ENCODE peak calls at places on chromosomes 2 and 18, in six cellular contexts. One of them, this sample, is unnamed.

GRCh38 chr2:17252258-17252657 is 266.0 kb downstream of the RAD51AP2 start:
- DNase-seq in CD4-positive, alpha-beta T cell: no peak
- DNase-seq in adrenal gland: no peak
- DNase-seq in prostate gland: no peak
- DNase-seq in HepG2: no peak
- DNase-seq in tibial nerve: no peak
- DNase-seq in this sample: no peak

GRCh38 chr2:75896779-75897366 is 186.2 kb upstream of the GCFC2 start:
- DNase-seq in CD4-positive, alpha-beta T cell: no peak
- DNase-seq in adrenal gland: no peak
- DNase-seq in prostate gland: no peak
- DNase-seq in HepG2: peak; percentile 60
- DNase-seq in tibial nerve: no peak
- DNase-seq in this sample: no peak

GRCh38 chr2:140117371-140117770 is 1337.2 kb upstream of the NXPH2 start:
- DNase-seq in CD4-positive, alpha-beta T cell: no peak
- DNase-seq in adrenal gland: no peak
- DNase-seq in prostate gland: no peak
- DNase-seq in HepG2: no peak
- DNase-seq in tibial nerve: no peak
- DNase-seq in this sample: no peak

GRCh38 chr2:66596229-66596628 is 161.3 kb downstream of the MEIS1 start:
- DNase-seq in CD4-positive, alpha-beta T cell: no peak
- DNase-seq in adrenal gland: no peak
- DNase-seq in prostate gland: no peak
- DNase-seq in HepG2: no peak
- DNase-seq in tibial nerve: no peak
- DNase-seq in this sample: no peak

GRCh38 chr2:43407826-43408783 is 181.7 kb upstream of the ZFP36L2 start:
- DNase-seq in CD4-positive, alpha-beta T cell: no peak
- DNase-seq in adrenal gland: no peak
- DNase-seq in prostate gland: no peak
- DNase-seq in HepG2: no peak
- DNase-seq in tibial nerve: no peak
- DNase-seq in this sample: no peak

GRCh38 chr2:173822889-173823485 is 142.2 kb downstream of the SP3 start:
- DNase-seq in CD4-positive, alpha-beta T cell: no peak
- DNase-seq in adrenal gland: no peak
- DNase-seq in prostate gland: no peak
- DNase-seq in HepG2: no peak
- DNase-seq in tibial nerve: no peak
- DNase-seq in this sample: no peak

GRCh38 chr2:109305494-109306187 is 176.6 kb downstream of the SH3RF3 start:
- DNase-seq in CD4-positive, alpha-beta T cell: no peak
- DNase-seq in adrenal gland: no peak
- DNase-seq in prostate gland: no peak
- DNase-seq in HepG2: no peak
- DNase-seq in tibial nerve: no peak
- DNase-seq in this sample: no peak

GRCh38 chr2:63983986-63984605 is 35.1 kb downstream of the VPS54 start:
- DNase-seq in CD4-positive, alpha-beta T cell: no peak
- DNase-seq in adrenal gland: no peak
- DNase-seq in prostate gland: no peak
- DNase-seq in HepG2: peak; percentile 98
- DNase-seq in tibial nerve: no peak
- DNase-seq in this sample: no peak

GRCh38 chr18:57352761-57353136 is 392 bp downstream of the ST8SIA3 start:
- DNase-seq in CD4-positive, alpha-beta T cell: no peak
- DNase-seq in adrenal gland: no peak
- DNase-seq in prostate gland: no peak
- DNase-seq in HepG2: no peak
- DNase-seq in tibial nerve: no peak
- DNase-seq in this sample: no peak

GRCh38 chr2:206823178-206823577 is 57.8 kb downstream of the FASTKD2 start:
- DNase-seq in CD4-positive, alpha-beta T cell: no peak
- DNase-seq in adrenal gland: no peak
- DNase-seq in prostate gland: peak; percentile 8
- DNase-seq in HepG2: no peak
- DNase-seq in tibial nerve: peak; percentile 77
- DNase-seq in this sample: no peak

GRCh38 chr18:58661423-58661822 is 9.8 kb upstream of the MALT1 start:
- DNase-seq in CD4-positive, alpha-beta T cell: no peak
- DNase-seq in adrenal gland: no peak
- DNase-seq in prostate gland: no peak
- DNase-seq in HepG2: no peak
- DNase-seq in tibial nerve: no peak
- DNase-seq in this sample: no peak
- TF ChIP-seq CTCF in CD4-positive, alpha-beta T cell: no peak
- TF ChIP-seq CTCF in adrenal gland: no peak
- TF ChIP-seq CTCF in prostate gland: no peak
- TF ChIP-seq CTCF in HepG2: peak; percentile 47
- TF ChIP-seq CTCF in tibial nerve: no peak
- TF ChIP-seq CTCF in this sample: no peak

GRCh38 chr2:10347559-10347941 is 44.8 kb downstream of the HPCAL1 start:
- DNase-seq in CD4-positive, alpha-beta T cell: no peak
- DNase-seq in adrenal gland: no peak
- DNase-seq in prostate gland: no peak
- DNase-seq in HepG2: no peak
- DNase-seq in tibial nerve: no peak
- DNase-seq in this sample: no peak

GRCh38 chr2:10344105-10345066 is 41.7 kb downstream of the HPCAL1 start:
- DNase-seq in CD4-positive, alpha-beta T cell: no peak
- DNase-seq in adrenal gland: no peak
- DNase-seq in prostate gland: no peak
- DNase-seq in HepG2: no peak
- DNase-seq in tibial nerve: no peak
- DNase-seq in this sample: no peak

GRCh38 chr2:10345126-10345525 is 42.4 kb downstream of the HPCAL1 start:
- DNase-seq in CD4-positive, alpha-beta T cell: no peak
- DNase-seq in adrenal gland: no peak
- DNase-seq in prostate gland: no peak
- DNase-seq in HepG2: no peak
- DNase-seq in tibial nerve: no peak
- DNase-seq in this sample: no peak

GRCh38 chr2:10345813-10346212 is 43.1 kb downstream of the HPCAL1 start:
- DNase-seq in CD4-positive, alpha-beta T cell: no peak
- DNase-seq in adrenal gland: no peak
- DNase-seq in prostate gland: no peak
- DNase-seq in HepG2: no peak
- DNase-seq in tibial nerve: no peak
- DNase-seq in this sample: no peak

DNA sequence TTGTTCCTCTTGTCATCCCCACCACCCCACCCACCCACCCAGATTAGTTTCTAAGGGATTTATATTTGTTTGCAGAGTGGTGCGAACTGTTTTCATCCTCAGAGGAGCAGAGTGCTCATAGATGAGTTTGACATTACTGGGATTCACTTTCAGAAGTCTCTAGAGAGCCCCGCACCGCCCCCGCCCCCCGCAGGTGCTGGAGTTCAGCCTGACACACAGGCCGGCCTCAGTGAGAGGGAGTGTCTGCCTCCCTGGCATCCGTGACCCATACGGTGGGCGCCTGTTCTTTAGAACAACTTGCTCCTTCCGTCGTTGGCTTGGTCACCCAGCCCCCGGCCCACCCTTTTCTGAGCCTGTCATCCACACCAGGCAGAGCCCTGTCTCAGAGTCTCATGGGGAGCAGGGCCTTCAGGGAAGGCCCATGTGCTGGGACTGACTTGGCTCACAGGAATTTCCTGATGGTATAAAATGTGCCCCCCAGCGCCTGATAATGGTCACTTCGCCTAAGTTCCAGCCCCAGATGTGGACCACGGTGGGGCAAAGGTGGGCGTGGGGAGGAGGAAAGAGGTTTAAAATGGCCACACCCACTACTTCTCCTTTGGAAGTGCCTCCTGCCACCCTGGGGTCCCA is 44.3 kb downstream of the HPCAL1 start:
- DNase-seq in CD4-positive, alpha-beta T cell: no peak
- DNase-seq in adrenal gland: no peak
- DNase-seq in prostate gland: no peak
- DNase-seq in HepG2: no peak
- DNase-seq in tibial nerve: no peak
- DNase-seq in this sample: no peak
- TF ChIP-seq CTCF in CD4-positive, alpha-beta T cell: no peak
- TF ChIP-seq CTCF in adrenal gland: no peak
- TF ChIP-seq CTCF in prostate gland: no peak
- TF ChIP-seq CTCF in HepG2: no peak
- TF ChIP-seq CTCF in tibial nerve: no peak
- TF ChIP-seq CTCF in this sample: no peak

GRCh38 chr2:83587309-83587708 is 871.8 kb downstream of the SUCLG1 start:
- DNase-seq in CD4-positive, alpha-beta T cell: no peak
- DNase-seq in adrenal gland: no peak
- DNase-seq in prostate gland: no peak
- DNase-seq in HepG2: no peak
- DNase-seq in tibial nerve: no peak
- DNase-seq in this sample: no peak
- TF ChIP-seq CTCF in CD4-positive, alpha-beta T cell: no peak
- TF ChIP-seq CTCF in adrenal gland: no peak
- TF ChIP-seq CTCF in prostate gland: no peak
- TF ChIP-seq CTCF in HepG2: peak; percentile 9
- TF ChIP-seq CTCF in tibial nerve: no peak
- TF ChIP-seq CTCF in this sample: no peak

DNA sequence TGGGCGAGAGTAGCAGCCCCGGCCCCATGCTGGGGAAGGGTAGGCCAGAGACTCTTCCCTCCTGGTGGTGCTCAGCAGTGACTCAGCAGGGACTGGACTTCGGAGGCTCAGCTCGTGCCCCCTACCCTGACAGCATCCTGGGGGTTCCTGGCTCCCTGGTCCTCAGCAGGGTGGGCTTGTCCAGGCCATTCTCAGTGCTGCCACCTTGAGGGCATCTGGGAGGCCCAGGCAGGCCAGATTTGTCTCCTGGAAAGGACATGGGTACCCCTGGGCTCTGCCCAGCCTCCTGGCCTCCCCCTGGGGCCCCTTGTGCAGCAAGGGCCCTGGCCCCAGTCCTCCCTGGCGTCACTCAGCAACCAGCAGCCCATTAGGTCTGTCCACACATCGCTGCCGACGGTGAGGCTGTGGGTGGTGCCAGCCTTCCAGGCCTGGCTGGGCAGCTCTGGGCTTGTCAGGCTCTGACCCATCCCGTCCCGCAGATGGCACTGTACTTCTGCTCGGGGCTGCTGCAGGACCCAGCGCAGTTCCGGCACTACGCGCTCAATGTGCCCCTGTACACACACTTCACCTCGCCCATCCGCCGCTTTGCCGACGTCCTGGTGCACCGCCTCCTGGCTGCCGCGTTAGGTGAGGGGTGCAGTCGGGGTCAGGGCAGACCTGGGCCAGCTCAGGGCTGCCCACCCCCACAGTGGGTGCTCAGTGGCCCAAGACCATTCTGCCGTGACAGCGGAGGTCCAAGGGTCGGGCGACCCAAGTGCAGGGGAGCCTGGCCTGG is 45.0 kb upstream of the ALPP start:
- DNase-seq in CD4-positive, alpha-beta T cell: no peak
- DNase-seq in adrenal gland: no peak
- DNase-seq in prostate gland: peak; percentile 46
- DNase-seq in HepG2: peak; percentile 35
- DNase-seq in tibial nerve: no peak
- DNase-seq in this sample: no peak
- TF ChIP-seq CTCF in CD4-positive, alpha-beta T cell: no peak
- TF ChIP-seq CTCF in adrenal gland: peak; percentile 12
- TF ChIP-seq CTCF in prostate gland: peak; percentile 23
- TF ChIP-seq CTCF in HepG2: peak; percentile 60
- TF ChIP-seq CTCF in tibial nerve: no peak
- TF ChIP-seq CTCF in this sample: no peak

GRCh38 chr2:171451074-171451473 is 17.0 kb downstream of the DCAF17 start:
- DNase-seq in CD4-positive, alpha-beta T cell: no peak
- DNase-seq in adrenal gland: no peak
- DNase-seq in prostate gland: no peak
- DNase-seq in HepG2: no peak
- DNase-seq in tibial nerve: no peak
- DNase-seq in this sample: no peak

DNA sequence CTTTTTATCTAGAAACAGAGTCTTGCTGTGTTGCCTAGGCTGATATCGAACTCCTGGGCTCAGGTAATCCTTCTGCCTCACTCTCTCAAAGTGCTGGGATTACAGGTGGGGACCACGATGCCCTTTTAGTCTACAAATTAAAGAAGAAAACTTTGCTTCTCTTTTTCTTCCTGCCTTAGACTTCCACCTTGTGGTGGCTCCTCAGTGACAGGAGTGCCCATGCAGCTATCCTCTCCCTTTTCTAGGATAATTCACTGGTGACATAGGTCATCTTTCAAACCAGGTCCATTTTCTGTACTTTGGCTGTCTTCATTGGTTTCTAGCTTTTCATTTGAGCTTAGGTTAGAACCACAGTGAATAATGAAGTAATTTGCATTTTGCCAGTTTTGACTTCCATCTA is 13.6 kb downstream of the DCAF17 start:
- DNase-seq in CD4-positive, alpha-beta T cell: no peak
- DNase-seq in adrenal gland: no peak
- DNase-seq in prostate gland: no peak
- DNase-seq in HepG2: no peak
- DNase-seq in tibial nerve: no peak
- DNase-seq in this sample: no peak
- TF ChIP-seq CTCF in CD4-positive, alpha-beta T cell: no peak
- TF ChIP-seq CTCF in adrenal gland: no peak
- TF ChIP-seq CTCF in prostate gland: no peak
- TF ChIP-seq CTCF in HepG2: peak; percentile 36
- TF ChIP-seq CTCF in tibial nerve: no peak
- TF ChIP-seq CTCF in this sample: no peak